ENCODE peak calls at places on chromosomes 4 and X, in eight cellular contexts. One of them, this sample, is unnamed.

GRCh38 chr4:61210186-61210939 is 10.2 kb downstream of the ADGRL3 start:
- DNase-seq in COR-L47: peak; percentile 89
- DNase-seq in amniotic stem cell: no peak
- DNase-seq in NB4: no peak
- DNase-seq in nucleus accumbens: peak; percentile 88
- DNase-seq in HL-60: no peak
- DNase-seq in NCI-H345: peak; percentile 86
- DNase-seq in stimulated activated CD4-positive, alpha-beta T cell treated with anti-CD3 and anti-CD28 coated beads, Interleukin-2, amount 100 ng/mL, for 48 hours: no peak
- DNase-seq in this sample: no peak

GRCh38 chr4:18568600-18568999 is 547.0 kb upstream of the LCORL start:
- DNase-seq in COR-L47: peak; percentile 50
- DNase-seq in amniotic stem cell: no peak
- DNase-seq in NB4: no peak
- DNase-seq in nucleus accumbens: no peak
- DNase-seq in HL-60: no peak
- DNase-seq in NCI-H345: no peak
- DNase-seq in stimulated activated CD4-positive, alpha-beta T cell treated with anti-CD3 and anti-CD28 coated beads, Interleukin-2, amount 100 ng/mL, for 48 hours: no peak
- DNase-seq in this sample: no peak

GRCh38 chrX:95666056-95666455 is 1018.6 kb upstream of the DIAPH2 start:
- DNase-seq in COR-L47: no peak
- DNase-seq in amniotic stem cell: no peak
- DNase-seq in NB4: no peak
- DNase-seq in nucleus accumbens: no peak
- DNase-seq in HL-60: no peak
- DNase-seq in NCI-H345: no peak
- DNase-seq in stimulated activated CD4-positive, alpha-beta T cell treated with anti-CD3 and anti-CD28 coated beads, Interleukin-2, amount 100 ng/mL, for 48 hours: no peak
- DNase-seq in this sample: no peak

GRCh38 chrX:111822191-111822590 is 53.8 kb upstream of the TRPC5OS start:
- DNase-seq in COR-L47: no peak
- DNase-seq in amniotic stem cell: no peak
- DNase-seq in NB4: no peak
- DNase-seq in nucleus accumbens: no peak
- DNase-seq in HL-60: no peak
- DNase-seq in NCI-H345: no peak
- DNase-seq in stimulated activated CD4-positive, alpha-beta T cell treated with anti-CD3 and anti-CD28 coated beads, Interleukin-2, amount 100 ng/mL, for 48 hours: no peak
- DNase-seq in this sample: no peak

GRCh38 chr4:7425171-7425570 is 9.6 kb downstream of the PSAPL1 start:
- DNase-seq in COR-L47: no peak
- DNase-seq in amniotic stem cell: no peak
- DNase-seq in NB4: no peak
- DNase-seq in nucleus accumbens: no peak
- DNase-seq in HL-60: no peak
- DNase-seq in NCI-H345: no peak
- DNase-seq in stimulated activated CD4-positive, alpha-beta T cell treated with anti-CD3 and anti-CD28 coated beads, Interleukin-2, amount 100 ng/mL, for 48 hours: no peak
- DNase-seq in this sample: no peak

GRCh38 chr4:86853209-86853608 is 4.0 kb upstream of the SLC10A6 start:
- DNase-seq in COR-L47: no peak
- DNase-seq in amniotic stem cell: no peak
- DNase-seq in NB4: no peak
- DNase-seq in nucleus accumbens: no peak
- DNase-seq in HL-60: no peak
- DNase-seq in NCI-H345: no peak
- DNase-seq in stimulated activated CD4-positive, alpha-beta T cell treated with anti-CD3 and anti-CD28 coated beads, Interleukin-2, amount 100 ng/mL, for 48 hours: no peak
- DNase-seq in this sample: no peak

GRCh38 chrX:19846995-19847790 is 40.2 kb downstream of the SH3KBP1 start:
- DNase-seq in COR-L47: no peak
- DNase-seq in amniotic stem cell: peak; percentile 8
- DNase-seq in NB4: peak; percentile 87
- DNase-seq in nucleus accumbens: no peak
- DNase-seq in HL-60: no peak
- DNase-seq in NCI-H345: no peak
- DNase-seq in stimulated activated CD4-positive, alpha-beta T cell treated with anti-CD3 and anti-CD28 coated beads, Interleukin-2, amount 100 ng/mL, for 48 hours: no peak
- DNase-seq in this sample: peak; percentile 25

GRCh38 chr4:24089831-24090531 is 200.1 kb upstream of the PPARGC1A start:
- DNase-seq in COR-L47: no peak
- DNase-seq in amniotic stem cell: no peak
- DNase-seq in NB4: no peak
- DNase-seq in nucleus accumbens: no peak
- DNase-seq in HL-60: no peak
- DNase-seq in NCI-H345: no peak
- DNase-seq in stimulated activated CD4-positive, alpha-beta T cell treated with anti-CD3 and anti-CD28 coated beads, Interleukin-2, amount 100 ng/mL, for 48 hours: no peak
- DNase-seq in this sample: no peak

GRCh38 chrX:9911479-9911878 is 55.7 kb upstream of the CLDN34 start:
- DNase-seq in COR-L47: no peak
- DNase-seq in amniotic stem cell: no peak
- DNase-seq in NB4: peak; percentile 48
- DNase-seq in nucleus accumbens: no peak
- DNase-seq in HL-60: no peak
- DNase-seq in NCI-H345: no peak
- DNase-seq in stimulated activated CD4-positive, alpha-beta T cell treated with anti-CD3 and anti-CD28 coated beads, Interleukin-2, amount 100 ng/mL, for 48 hours: no peak
- DNase-seq in this sample: no peak

GRCh38 chr4:153152453-153153338 is 51.5 kb upstream of the TRIM2 start:
- DNase-seq in COR-L47: peak; percentile 73
- DNase-seq in amniotic stem cell: no peak
- DNase-seq in NB4: peak; percentile 66
- DNase-seq in nucleus accumbens: peak; percentile 33
- DNase-seq in HL-60: no peak
- DNase-seq in NCI-H345: peak; percentile 54
- DNase-seq in stimulated activated CD4-positive, alpha-beta T cell treated with anti-CD3 and anti-CD28 coated beads, Interleukin-2, amount 100 ng/mL, for 48 hours: peak; percentile 68
- DNase-seq in this sample: no peak

GRCh38 chr4:5940470-5941203 is 47.8 kb upstream of the CRMP1 start:
- DNase-seq in COR-L47: no peak
- DNase-seq in amniotic stem cell: no peak
- DNase-seq in NB4: peak; percentile 57
- DNase-seq in nucleus accumbens: no peak
- DNase-seq in HL-60: no peak
- DNase-seq in NCI-H345: peak; percentile 72
- DNase-seq in stimulated activated CD4-positive, alpha-beta T cell treated with anti-CD3 and anti-CD28 coated beads, Interleukin-2, amount 100 ng/mL, for 48 hours: no peak
- DNase-seq in this sample: no peak

GRCh38 chr4:117957570-117957969 is 76.7 kb upstream of the NDST3 start:
- DNase-seq in COR-L47: no peak
- DNase-seq in amniotic stem cell: no peak
- DNase-seq in NB4: no peak
- DNase-seq in nucleus accumbens: no peak
- DNase-seq in HL-60: no peak
- DNase-seq in NCI-H345: no peak
- DNase-seq in stimulated activated CD4-positive, alpha-beta T cell treated with anti-CD3 and anti-CD28 coated beads, Interleukin-2, amount 100 ng/mL, for 48 hours: no peak
- DNase-seq in this sample: no peak

GRCh38 chr4:52949336-52949735 is 87.2 kb downstream of the RASL11B start:
- DNase-seq in COR-L47: no peak
- DNase-seq in amniotic stem cell: no peak
- DNase-seq in NB4: no peak
- DNase-seq in nucleus accumbens: no peak
- DNase-seq in HL-60: no peak
- DNase-seq in NCI-H345: peak; percentile 14
- DNase-seq in stimulated activated CD4-positive, alpha-beta T cell treated with anti-CD3 and anti-CD28 coated beads, Interleukin-2, amount 100 ng/mL, for 48 hours: no peak
- DNase-seq in this sample: no peak

GRCh38 chr4:101921370-101921769 is 130.8 kb downstream of the BANK1 start:
- DNase-seq in COR-L47: no peak
- DNase-seq in amniotic stem cell: no peak
- DNase-seq in NB4: no peak
- DNase-seq in nucleus accumbens: no peak
- DNase-seq in HL-60: no peak
- DNase-seq in NCI-H345: no peak
- DNase-seq in stimulated activated CD4-positive, alpha-beta T cell treated with anti-CD3 and anti-CD28 coated beads, Interleukin-2, amount 100 ng/mL, for 48 hours: no peak
- DNase-seq in this sample: no peak

GRCh38 chr4:40448875-40449274 is 113.7 kb downstream of the CHRNA9 start:
- DNase-seq in COR-L47: no peak
- DNase-seq in amniotic stem cell: no peak
- DNase-seq in NB4: no peak
- DNase-seq in nucleus accumbens: no peak
- DNase-seq in HL-60: no peak
- DNase-seq in NCI-H345: no peak
- DNase-seq in stimulated activated CD4-positive, alpha-beta T cell treated with anti-CD3 and anti-CD28 coated beads, Interleukin-2, amount 100 ng/mL, for 48 hours: no peak
- DNase-seq in this sample: no peak

GRCh38 chr4:56048621-56049427 is 100.1 kb downstream of the CEP135 start:
- DNase-seq in COR-L47: peak; percentile 69
- DNase-seq in amniotic stem cell: no peak
- DNase-seq in NB4: peak; percentile 74
- DNase-seq in nucleus accumbens: no peak
- DNase-seq in HL-60: peak; percentile 15
- DNase-seq in NCI-H345: peak; percentile 64
- DNase-seq in stimulated activated CD4-positive, alpha-beta T cell treated with anti-CD3 and anti-CD28 coated beads, Interleukin-2, amount 100 ng/mL, for 48 hours: peak; percentile 49
- DNase-seq in this sample: peak; percentile 18

GRCh38 chr4:78332974-78333373 is 218.6 kb upstream of the ANXA3 start:
- DNase-seq in COR-L47: no peak
- DNase-seq in amniotic stem cell: no peak
- DNase-seq in NB4: no peak
- DNase-seq in nucleus accumbens: no peak
- DNase-seq in HL-60: no peak
- DNase-seq in NCI-H345: no peak
- DNase-seq in stimulated activated CD4-positive, alpha-beta T cell treated with anti-CD3 and anti-CD28 coated beads, Interleukin-2, amount 100 ng/mL, for 48 hours: no peak
- DNase-seq in this sample: no peak

GRCh38 chr4:52982246-52982950 is 120.3 kb downstream of the RASL11B start:
- DNase-seq in COR-L47: peak; percentile 42
- DNase-seq in amniotic stem cell: peak; percentile 13
- DNase-seq in NB4: peak; percentile 52
- DNase-seq in nucleus accumbens: no peak
- DNase-seq in HL-60: no peak
- DNase-seq in NCI-H345: peak; percentile 62
- DNase-seq in stimulated activated CD4-positive, alpha-beta T cell treated with anti-CD3 and anti-CD28 coated beads, Interleukin-2, amount 100 ng/mL, for 48 hours: no peak
- DNase-seq in this sample: no peak

GRCh38 chr4:85598936-85599335 is 124.0 kb downstream of the ARHGAP24 start:
- DNase-seq in COR-L47: no peak
- DNase-seq in amniotic stem cell: no peak
- DNase-seq in NB4: no peak
- DNase-seq in nucleus accumbens: no peak
- DNase-seq in HL-60: no peak
- DNase-seq in NCI-H345: peak; percentile 37
- DNase-seq in stimulated activated CD4-positive, alpha-beta T cell treated with anti-CD3 and anti-CD28 coated beads, Interleukin-2, amount 100 ng/mL, for 48 hours: no peak
- DNase-seq in this sample: no peak

GRCh38 chr4:41305486-41305885 is 48.8 kb downstream of the UCHL1 start:
- DNase-seq in COR-L47: no peak
- DNase-seq in amniotic stem cell: no peak
- DNase-seq in NB4: no peak
- DNase-seq in nucleus accumbens: no peak
- DNase-seq in HL-60: no peak
- DNase-seq in NCI-H345: no peak
- DNase-seq in stimulated activated CD4-positive, alpha-beta T cell treated with anti-CD3 and anti-CD28 coated beads, Interleukin-2, amount 100 ng/mL, for 48 hours: no peak
- DNase-seq in this sample: no peak

GRCh38 chr4:153955306-153955705 is 166.4 kb upstream of the SFRP2 start:
- DNase-seq in COR-L47: no peak
- DNase-seq in amniotic stem cell: no peak
- DNase-seq in NB4: no peak
- DNase-seq in nucleus accumbens: no peak
- DNase-seq in HL-60: no peak
- DNase-seq in NCI-H345: no peak
- DNase-seq in stimulated activated CD4-positive, alpha-beta T cell treated with anti-CD3 and anti-CD28 coated beads, Interleukin-2, amount 100 ng/mL, for 48 hours: no peak
- DNase-seq in this sample: no peak

GRCh38 chrX:10217218-10217617 is 60.4 kb downstream of the CLCN4 start:
- DNase-seq in COR-L47: no peak
- DNase-seq in amniotic stem cell: no peak
- DNase-seq in NB4: peak; percentile 54
- DNase-seq in nucleus accumbens: no peak
- DNase-seq in HL-60: no peak
- DNase-seq in NCI-H345: no peak
- DNase-seq in stimulated activated CD4-positive, alpha-beta T cell treated with anti-CD3 and anti-CD28 coated beads, Interleukin-2, amount 100 ng/mL, for 48 hours: no peak
- DNase-seq in this sample: no peak

GRCh38 chrX:118459494-118459893 is 36.1 kb upstream of the DOCK11 start:
- DNase-seq in COR-L47: peak; percentile 32
- DNase-seq in amniotic stem cell: no peak
- DNase-seq in NB4: peak; percentile 42
- DNase-seq in nucleus accumbens: peak; percentile 0
- DNase-seq in HL-60: peak; percentile 5
- DNase-seq in NCI-H345: peak; percentile 31
- DNase-seq in stimulated activated CD4-positive, alpha-beta T cell treated with anti-CD3 and anti-CD28 coated beads, Interleukin-2, amount 100 ng/mL, for 48 hours: no peak
- DNase-seq in this sample: peak; percentile 1

GRCh38 chrX:27619459-27619858 is 29.3 kb downstream of the DCAF8L2 start:
- DNase-seq in COR-L47: no peak
- DNase-seq in amniotic stem cell: no peak
- DNase-seq in NB4: no peak
- DNase-seq in nucleus accumbens: no peak
- DNase-seq in HL-60: no peak
- DNase-seq in NCI-H345: no peak
- DNase-seq in stimulated activated CD4-positive, alpha-beta T cell treated with anti-CD3 and anti-CD28 coated beads, Interleukin-2, amount 100 ng/mL, for 48 hours: no peak
- DNase-seq in this sample: no peak

This sample was measured in GF-D8.